ENCODE peak calls at places on chromosomes 6 and 20, in nine cellular contexts. V is uterus; H is T follicular helper cell; G is B cell; E is naive thymus-derived CD8-positive, alpha-beta T cell; J is NCI-H2081; I is psoas muscle; M is T-cell; C is SK-N-SH. L is an unnamed sample.

GRCh38 chr6:48766349-48766748 is 655.4 kb upstream of the PTCHD4 start:
- DNase-seq in V (no peak), H (no peak), G (no peak), E (no peak), J (no peak), I (no peak), M (no peak), C (no peak), L (no peak)

GRCh38 chr6:21102624-21103023 is 490.9 kb upstream of the SOX4 start:
- DNase-seq in V (no peak), H (no peak), G (no peak), E (no peak), J (no peak), I (no peak), M (no peak), C (no peak), L (no peak)

GRCh38 chr20:53809242-53809641 is 215.6 kb upstream of the ZNF217 start:
- DNase-seq in V (no peak), H (no peak), G (no peak), E (no peak), J (peak; percentile 10), I (no peak), M (no peak), C (no peak), L (no peak)

GRCh38 chr6:42313038-42313437 is 95.4 kb upstream of the MRPS10 start:
- DNase-seq in V (no peak), H (no peak), G (no peak), E (no peak), J (no peak), I (no peak), M (no peak), C (no peak), L (no peak)

GRCh38 chr6:8075185-8075584 is 11.0 kb upstream of the BLOC1S5 start:
- DNase-seq in V (no peak), H (no peak), G (no peak), E (no peak), J (no peak), I (no peak), M (no peak), C (no peak), L (no peak)

GRCh38 chr20:54017846-54018245 is 52.5 kb downstream of the BCAS1 start:
- DNase-seq in V (no peak), H (no peak), G (no peak), E (no peak), J (no peak), I (no peak), M (no peak), C (no peak), L (no peak)

GRCh38 chr6:138582573-138582972 is 83.3 kb upstream of the NHSL1 start:
- DNase-seq in V (no peak), H (no peak), G (no peak), E (no peak), J (no peak), I (no peak), M (no peak), C (no peak), L (no peak)

GRCh38 chr6:12384417-12384912 is 94.3 kb downstream of the EDN1 start:
- DNase-seq in V (no peak), H (no peak), G (no peak), E (no peak), J (no peak), I (no peak), M (no peak), C (no peak), L (no peak)

GRCh38 chr6:68876792-68877493 is 241.9 kb downstream of the ADGRB3 start:
- DNase-seq in V (no peak), H (no peak), G (no peak), E (no peak), J (peak; percentile 33), I (no peak), M (no peak), C (no peak), L (peak; percentile 3)

GRCh38 chr6:14366315-14366714 is 248.7 kb downstream of the CD83 start:
- DNase-seq in V (no peak), H (no peak), G (no peak), E (no peak), J (no peak), I (no peak), M (no peak), C (no peak), L (no peak)

GRCh38 chr6:4180653-4181255 is 45.4 kb upstream of the ECI2 start:
- DNase-seq in V (no peak), H (no peak), G (no peak), E (no peak), J (no peak), I (no peak), M (no peak), C (peak; percentile 30), L (no peak)

GRCh38 chr6:43986177-43986825 is 141.0 kb downstream of the MRPL14 start:
- DNase-seq in V (no peak), H (no peak), G (no peak), E (no peak), J (no peak), I (no peak), M (no peak), C (no peak), L (no peak)

GRCh38 chr6:125951323-125951722 is 5.2 kb upstream of the HINT3 start:
- DNase-seq in V (no peak), H (no peak), G (no peak), E (no peak), J (no peak), I (no peak), M (no peak), C (no peak), L (no peak)

GRCh38 chr20:51363813-51364212 is 178.7 kb downstream of the NFATC2 start:
- DNase-seq in V (no peak), H (no peak), G (no peak), E (no peak), J (no peak), I (no peak), M (no peak), C (no peak), L (no peak)

GRCh38 chr6:169171951-169172350 is 81.7 kb downstream of the THBS2 start:
- DNase-seq in V (no peak), H (no peak), G (no peak), E (no peak), J (no peak), I (no peak), M (no peak), C (no peak), L (no peak)

GRCh38 chr20:362271-363254 is 15.7 kb downstream of the NRSN2 start:
- DNase-seq in V (peak; percentile 66), H (no peak), G (no peak), E (no peak), J (peak; percentile 79), I (peak; percentile 82), M (no peak), C (peak; percentile 74), L (peak; percentile 95)

GRCh38 chr6:32627831-32628230 is 9.4 kb upstream of the HLA-DQA1 start:
- DNase-seq in V (peak; percentile 22), H (peak; percentile 29), G (peak; percentile 83), E (peak; percentile 22), J (no peak), I (no peak), M (peak; percentile 40), C (no peak), L (no peak)

GRCh38 chr6:159017757-159018559 is 18.0 kb upstream of the RSPH3 start:
- DNase-seq in V (no peak), H (no peak), G (no peak), E (no peak), J (no peak), I (no peak), M (no peak), C (no peak), L (no peak)

GRCh38 chr6:50707652-50708325 is 5.5 kb upstream of the TFAP2D start:
- DNase-seq in V (no peak), H (no peak), G (no peak), E (no peak), J (no peak), I (no peak), M (no peak), C (no peak), L (no peak)

GRCh38 chr6:133701633-133702331 is 187.1 kb upstream of the TCF21 start:
- DNase-seq in V (no peak), H (no peak), G (no peak), E (no peak), J (no peak), I (no peak), M (no peak), C (no peak), L (no peak)

GRCh38 chr20:50003253-50003656 is 20.5 kb downstream of the SNAI1 start:
- DNase-seq in V (no peak), H (no peak), G (no peak), E (no peak), J (no peak), I (no peak), M (no peak), C (no peak), L (no peak)

L was measured in DMS153.